ENCODE peak calls at places on chromosomes 3 and 15, in four cellular contexts. F is NCI-H2029, N is fibroblast of lung, I is amygdala. J is an unnamed sample.

GRCh38 chr3:117193390-117193789 is 483.8 kb downstream of the TUSC7 start:
- DNase-seq in I (no peak), N (no peak), F (no peak), J (no peak)

GRCh38 chr15:87826119-87826730 is 430.3 kb downstream of the NTRK3 start:
- DNase-seq in F (no peak), N (no peak), I (no peak), J (no peak)

GRCh38 chr15:91469627-91470567 is 369.8 kb downstream of the SV2B start:
- DNase-seq in N (no peak), F (no peak), I (no peak), J (no peak)

GRCh38 chr3:29285356-29286070 is 4.6 kb downstream of the RBMS3 start:
- DNase-seq in I (no peak), F (no peak), N (peak; percentile 46), J (no peak)

GRCh38 chr15:86916671-86917450 is 837.2 kb downstream of the AGBL1 start:
- DNase-seq in N (no peak), I (peak; percentile 81), F (no peak), J (peak; percentile 93)

GRCh38 chr15:56464893-56465520 is at the start of gene MNS1:
- DNase-seq in I (peak; percentile 20), F (peak; percentile 84), N (peak; percentile 96), J (peak; percentile 84)

GRCh38 chr3:191499307-191500125 is 38.6 kb downstream of the PYDC2 start:
- DNase-seq in N (peak; percentile 59), F (peak; percentile 11), I (peak; percentile 6), J (peak; percentile 71)

GRCh38 chr15:50945725-50946124 is 37.2 kb downstream of the AP4E1 start:
- DNase-seq in F (no peak), N (peak; percentile 5), I (no peak), J (no peak)

GRCh38 chr3:188092648-188093047 is 61.3 kb upstream of the LPP start:
- DNase-seq in I (no peak), N (no peak), F (no peak), J (no peak)

GRCh38 chr15:51223771-51224229 is 114.6 kb downstream of the CYP19A1 start:
- DNase-seq in F (peak; percentile 35), I (no peak), N (peak; percentile 89), J (no peak)

GRCh38 chr3:52779011-52779410 is 1.6 kb downstream of the ITIH1 start:
- DNase-seq in N (no peak), I (no peak), F (no peak), J (peak; percentile 5)

GRCh38 chr15:67248106-67248505 is 6.4 kb downstream of the AAGAB start:
- DNase-seq in I (no peak), F (no peak), N (peak; percentile 21), J (no peak)

GRCh38 chr3:157077565-157077991 is 82.4 kb downstream of the CCNL1 start:
- DNase-seq in F (no peak), I (no peak), N (peak; percentile 65), J (no peak)

GRCh38 chr3:127457094-127457475 is 133.4 kb downstream of the TPRA1 start:
- DNase-seq in F (peak; percentile 40), N (peak; percentile 70), I (no peak), J (peak; percentile 51)

GRCh38 chr3:49602877-49603411 is 48.7 kb downstream of the BSN start:
- DNase-seq in N (no peak), I (no peak), F (peak; percentile 42), J (no peak)

GRCh38 chr15:49137861-49138260 is 17.5 kb downstream of the COPS2 start:
- DNase-seq in F (no peak), N (peak; percentile 81), I (no peak), J (no peak)

GRCh38 chr15:64089553-64090280 is 3.9 kb downstream of the CIAO2A start:
- DNase-seq in N (no peak), I (no peak), F (no peak), J (no peak)

GRCh38 chr3:44074181-44074580 is 167.5 kb upstream of the TOPAZ1 start:
- DNase-seq in I (no peak), N (no peak), F (no peak), J (no peak)

J was measured in posterior cingulate gyrus.